ENCODE peak calls at places on chromosome 18, in four cellular contexts. W is GM23248, C is K562, Q is neural progenitor cell. O is an unnamed sample.

GRCh38 chr18:8657050-8657820 is 48.0 kb downstream of the RAB12 start:
- DNase-seq in W (no peak), C (no peak), Q (no peak), O (no peak)

GRCh38 chr18:79625924-79626561 is 53.6 kb upstream of the CTDP1 start:
- DNase-seq in W (no peak), C (no peak), Q (no peak), O (no peak)

GRCh38 chr18:57980573-57981348 is 63.3 kb upstream of the NEDD4L start:
- DNase-seq in W (no peak), C (no peak), Q (no peak), O (no peak)

GRCh38 chr18:48889981-48890735 is 60.6 kb downstream of the SMAD7 start:
- DNase-seq in W (no peak), C (no peak), Q (no peak), O (no peak)

GRCh38 chr18:62388855-62389760 is 64.0 kb downstream of the TNFRSF11A start:
- DNase-seq in W (peak), C (no peak), Q (no peak), O (no peak)

GRCh38 chr18:42882146-42882545 is 233.3 kb downstream of the RIT2 start:
- DNase-seq in W (no peak), C (no peak), Q (no peak), O (no peak)

GRCh38 chr18:58009166-58009565 is 34.9 kb upstream of the NEDD4L start:
- DNase-seq in W (peak), C (no peak), Q (no peak), O (no peak)

GRCh38 chr18:34794346-34794745 is 84.2 kb downstream of the DTNA start:
- DNase-seq in W (no peak), C (no peak), Q (peak), O (no peak)

GRCh38 chr18:37450434-37451133 is 115.0 kb downstream of the CELF4 start:
- DNase-seq in W (no peak), C (no peak), Q (peak), O (no peak)

GRCh38 chr18:37180086-37180485 is 351.2 kb downstream of the KIAA1328 start:
- DNase-seq in W (no peak), C (no peak), Q (no peak), O (no peak)

GRCh38 chr18:63867368-63867767 is 20.1 kb upstream of the SERPINB2 start:
- DNase-seq in W (peak), C (no peak), Q (no peak), O (no peak)

GRCh38 chr18:427005-427404 is 73.5 kb downstream of the COLEC12 start:
- DNase-seq in W (peak), C (no peak), Q (no peak), O (no peak)

GRCh38 chr18:61992285-61992684 is 99.5 kb upstream of the RNF152 start:
- DNase-seq in W (peak), C (no peak), Q (no peak), O (peak)

GRCh38 chr18:22168360-22168921 is 948 bp upstream of the GATA6 start:
- DNase-seq in W (no peak), C (peak), Q (peak), O (peak)

GRCh38 chr18:48022531-48023330 is 92.3 kb upstream of the SMAD2 start:
- DNase-seq in W (peak), C (peak), Q (peak), O (peak)

GRCh38 chr18:56233595-56233994 is 404.8 kb downstream of the TXNL1 start:
- DNase-seq in W (peak), C (no peak), Q (no peak), O (peak)

GRCh38 chr18:48034651-48035555 is 104.4 kb upstream of the SMAD2 start:
- DNase-seq in W (no peak), C (no peak), Q (no peak), O (no peak)

GRCh38 chr18:59904051-59904601 is 4.3 kb downstream of the PMAIP1 start:
- DNase-seq in W (no peak), C (no peak), Q (no peak), O (no peak)

GRCh38 chr18:7116832-7117389 is 686 bp downstream of the LAMA1 start:
- DNase-seq in W (peak), C (no peak), Q (peak), O (no peak)

GRCh38 chr18:22223263-22223960 is 54.0 kb downstream of the GATA6 start:
- DNase-seq in W (peak), C (peak), Q (no peak), O (peak)

GRCh38 chr18:74498712-74499629 is 2.8 kb downstream of the CNDP2 start:
- DNase-seq in W (peak), C (peak), Q (no peak), O (no peak)

GRCh38 chr18:37778417-37779165 is 213.0 kb upstream of the CELF4 start:
- DNase-seq in W (peak), C (peak), Q (peak), O (peak)

GRCh38 chr18:58466636-58467205 is 162.2 kb downstream of the ALPK2 start:
- DNase-seq in W (no peak), C (no peak), Q (no peak), O (no peak)

GRCh38 chr18:45440246-45440645 is 175.0 kb upstream of the SLC14A2 start:
- DNase-seq in W (no peak), C (no peak), Q (no peak), O (no peak)

GRCh38 chr18:32446780-32447179 is 23.9 kb downstream of the GAREM1 start:
- DNase-seq in W (no peak), C (no peak), Q (no peak), O (no peak)

GRCh38 chr18:79062806-79063205 is 6.4 kb upstream of the ATP9B start:
- DNase-seq in W (no peak), C (no peak), Q (no peak), O (no peak)

GRCh38 chr18:11981633-11982366 is 493 bp downstream of the IMPA2 start:
- DNase-seq in W (peak), C (no peak), Q (peak), O (peak)

GRCh38 chr18:47075098-47075883 is 39.9 kb upstream of the ELOA2 start:
- DNase-seq in W (no peak), C (no peak), Q (no peak), O (no peak)

GRCh38 chr18:37920865-37921264 is 355.3 kb upstream of the CELF4 start:
- DNase-seq in W (no peak), C (no peak), Q (no peak), O (no peak)

GRCh38 chr18:57629399-57629798 is 7.8 kb upstream of the NARS1 start:
- DNase-seq in W (no peak), C (no peak), Q (no peak), O (no peak)

DNA sequence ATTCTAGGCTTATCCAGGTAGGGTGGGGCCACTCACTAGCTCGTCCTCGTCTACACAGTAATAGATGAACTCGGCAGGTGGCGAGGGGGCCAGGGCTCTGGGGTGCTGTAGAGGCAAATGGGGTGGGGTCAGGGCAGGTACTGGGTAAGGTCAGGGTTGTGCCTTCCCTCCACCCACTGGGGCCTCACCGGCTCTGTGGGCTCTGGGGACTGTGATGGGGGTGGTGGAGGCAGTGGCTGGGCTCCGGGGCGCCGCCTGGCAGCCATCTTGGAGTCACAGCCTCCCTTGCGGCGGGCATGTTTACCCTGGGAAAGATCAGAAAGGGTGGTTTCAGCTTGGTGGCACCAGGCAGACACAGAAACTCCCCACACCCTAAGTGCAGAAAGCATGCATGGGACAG is 6.4 kb downstream of the MBD1 start:
- DNase-seq in W (no peak), C (no peak), Q (no peak), O (no peak)
- H2AFZ ChIP-seq in W (no peak), C (no peak), Q (no peak), O (no peak)

GRCh38 chr18:25187582-25188291 is 164.2 kb downstream of the ZNF521 start:
- DNase-seq in W (no peak), C (no peak), Q (peak), O (no peak)

GRCh38 chr18:25189391-25190185 is 162.4 kb downstream of the ZNF521 start:
- DNase-seq in W (no peak), C (no peak), Q (no peak), O (no peak)

GRCh38 chr18:25192065-25192464 is 159.9 kb downstream of the ZNF521 start:
- DNase-seq in W (no peak), C (no peak), Q (no peak), O (no peak)

DNA sequence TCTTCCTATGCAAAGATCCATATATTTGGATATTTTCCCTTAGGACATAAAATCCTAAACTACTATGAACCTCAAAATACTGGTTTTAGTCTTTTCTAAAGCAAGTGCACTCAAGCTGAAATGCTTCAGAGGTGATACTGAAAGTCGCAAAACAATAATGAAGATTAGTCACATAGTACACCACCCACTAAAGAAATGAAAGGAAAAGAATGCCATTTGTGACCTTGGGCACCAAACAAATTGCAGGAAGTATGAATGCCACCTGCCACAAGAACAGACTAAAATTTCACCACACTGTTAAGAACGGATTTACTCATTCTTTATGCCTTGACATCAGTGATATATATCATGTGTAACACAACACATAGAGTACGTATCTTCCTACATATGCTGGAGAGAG is 161.5 kb downstream of the ZNF521 start:
- DNase-seq in W (no peak), C (no peak), Q (no peak), O (peak)
- H2AFZ ChIP-seq in W (no peak), C (no peak), Q (no peak), O (no peak)

GRCh38 chr18:23662309-23663263 is at the start of gene ANKRD29:
- DNase-seq in W (peak), C (no peak), Q (peak), O (peak)
- H2AFZ ChIP-seq in W (peak), C (no peak), Q (peak), O (peak)

GRCh38 chr18:36050479-36050878 is 16.9 kb downstream of the RPRD1A start:
- DNase-seq in W (no peak), C (no peak), Q (no peak), O (no peak)
- H2AFZ ChIP-seq in W (no peak), C (no peak), Q (no peak), O (no peak)

DNA sequence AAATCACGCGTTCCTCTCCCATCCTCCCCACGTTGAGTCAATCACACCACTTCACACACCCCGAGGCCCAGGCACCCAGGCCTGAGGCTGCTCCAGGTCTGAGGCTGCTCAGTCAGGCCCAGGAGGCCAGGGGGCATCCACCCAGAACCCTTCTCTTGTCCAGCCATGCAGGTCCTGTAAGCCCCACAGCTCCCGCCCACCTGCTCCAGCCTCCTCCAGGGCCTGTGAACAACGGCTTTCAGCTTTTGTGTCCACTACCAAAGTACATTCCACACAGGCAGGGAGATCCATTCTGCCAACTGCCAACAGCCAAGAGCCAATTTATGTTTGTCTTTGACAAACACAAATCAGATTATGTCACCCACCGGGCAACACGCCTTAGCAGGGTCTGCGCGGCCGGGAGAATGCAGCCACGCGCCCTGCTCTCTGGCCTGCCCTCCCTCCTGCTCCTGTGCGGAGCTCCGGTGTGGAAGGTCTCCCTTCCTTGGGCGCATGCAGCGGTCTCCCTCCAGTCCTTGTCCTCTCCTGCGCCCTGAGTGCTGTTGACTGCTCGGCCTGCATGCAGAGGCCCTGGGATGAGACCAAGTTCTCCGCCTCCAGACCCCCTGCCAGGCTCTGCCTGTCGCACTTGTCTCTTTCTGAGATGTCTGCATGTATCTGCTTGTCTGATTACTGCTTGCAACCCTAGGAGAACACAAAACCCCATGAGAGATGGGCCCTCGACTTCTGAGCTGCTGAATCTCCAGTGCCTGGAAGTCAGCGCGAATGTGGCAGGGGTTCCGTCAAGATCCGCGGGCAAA is 146.6 kb downstream of the ZNF516 start:
- DNase-seq in W (no peak), C (no peak), Q (peak), O (no peak)
- H2AFZ ChIP-seq in W (peak), C (no peak), Q (peak), O (peak)

DNA sequence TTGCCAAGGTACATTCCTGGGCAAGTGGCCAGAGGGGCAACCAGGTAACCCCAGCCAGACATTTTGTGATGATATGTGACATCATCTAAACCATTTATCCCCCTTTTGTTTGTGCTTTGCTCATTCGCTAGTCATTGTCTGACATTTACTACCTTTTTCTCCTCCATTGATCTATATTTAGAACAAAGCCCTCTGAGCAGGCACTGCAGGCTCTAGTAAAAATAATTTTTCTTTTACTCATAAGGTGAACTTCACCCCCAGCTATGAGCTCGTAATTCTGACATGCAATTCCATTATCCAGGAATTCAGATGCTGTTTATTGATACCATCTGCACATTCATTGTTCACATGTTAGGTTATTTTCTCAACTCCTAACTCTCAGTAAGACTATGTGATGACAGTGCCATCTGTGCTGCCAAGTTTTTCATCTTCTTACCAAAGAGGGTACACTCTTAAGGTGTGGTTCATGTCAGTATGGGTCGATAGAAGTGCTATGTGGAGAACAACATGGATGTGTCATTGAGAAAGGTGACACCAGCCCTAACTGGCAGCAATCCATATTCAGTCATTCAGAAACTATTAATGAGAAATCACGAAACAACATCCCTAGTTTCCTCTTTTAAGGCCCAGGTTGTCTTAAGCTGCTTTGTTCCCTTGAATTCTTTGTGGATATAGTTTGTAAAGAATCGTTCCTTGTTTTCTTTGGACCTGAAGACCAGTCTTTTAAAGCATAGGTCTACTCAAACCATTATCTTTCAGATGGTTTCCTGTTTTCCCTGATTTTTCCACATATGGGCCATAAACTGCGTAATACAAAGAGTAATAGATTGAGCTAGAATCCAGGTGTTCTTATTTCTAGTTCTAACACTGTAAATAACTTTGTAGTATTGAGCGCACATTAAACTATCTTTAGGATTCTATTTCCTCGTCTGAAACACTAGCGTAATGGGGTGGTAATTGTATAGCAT is 978.1 kb upstream of the CDH2 start:
- DNase-seq in W (peak), C (no peak), Q (no peak), O (peak)
- H2AFZ ChIP-seq in W (no peak), C (no peak), Q (no peak), O (peak)

GRCh38 chr18:13147146-13147545 is 71.4 kb upstream of the LDLRAD4 start:
- DNase-seq in W (no peak), C (no peak), Q (no peak), O (no peak)
- H2AFZ ChIP-seq in W (no peak), C (no peak), Q (no peak), O (no peak)